ENCODE peak calls at places on chromosomes 12 and 14, in four cellular contexts. Q is left lung, H is sigmoid colon, W is GM23248. S is an unnamed sample.

GRCh38 chr14:42642787-42643186 is 1036.1 kb downstream of the LRFN5 start:
- DNase-seq in Q (no peak), H (no peak), W (no peak), S (no peak)

GRCh38 chr12:123354600-123354999 is 10.0 kb downstream of the SBNO1 start:
- DNase-seq in Q (no peak), H (no peak), W (no peak), S (no peak)

GRCh38 chr14:94173471-94173884 is 644 bp upstream of the PPP4R4 start:
- DNase-seq in Q (peak), H (no peak), W (no peak), S (no peak)

GRCh38 chr12:4289334-4289878 is 15.8 kb downstream of the CCND2 start:
- DNase-seq in Q (no peak), H (no peak), W (no peak), S (no peak)

GRCh38 chr14:59507063-59507751 is 22.9 kb downstream of the JKAMP start:
- DNase-seq in Q (no peak), H (no peak), W (peak), S (peak)

GRCh38 chr14:89953602-89954001 is 928 bp downstream of the EFCAB11 start:
- DNase-seq in Q (no peak), H (no peak), W (peak), S (no peak)

GRCh38 chr12:25130741-25131188 is 64.2 kb downstream of the DNAI7 start:
- DNase-seq in Q (no peak), H (no peak), W (peak), S (peak)

GRCh38 chr12:90167501-90167900 is 458.9 kb upstream of the ATP2B1 start:
- DNase-seq in Q (no peak), H (no peak), W (no peak), S (no peak)

GRCh38 chr12:55728185-55728931 is 451 bp downstream of the CD63 start:
- DNase-seq in Q (peak), H (peak), W (peak), S (peak)

GRCh38 chr14:99143793-99144192 is 128.2 kb downstream of the BCL11B start:
- DNase-seq in Q (no peak), H (peak), W (no peak), S (no peak)

GRCh38 chr14:100657780-100658513 is 68.7 kb upstream of the DLK1 start:
- DNase-seq in Q (no peak), H (no peak), W (no peak), S (no peak)

GRCh38 chr14:94079891-94080605 is 954 bp downstream of the DDX24 start:
- DNase-seq in Q (no peak), H (no peak), W (peak), S (no peak)

GRCh38 chr14:95774265-95775160 is 60.6 kb upstream of the TCL1A start:
- DNase-seq in Q (no peak), H (no peak), W (peak), S (peak)

GRCh38 chr12:39499296-39499695 is 56.4 kb upstream of the KIF21A start:
- DNase-seq in Q (no peak), H (no peak), W (no peak), S (peak)

GRCh38 chr12:76506149-76506548 is 53.4 kb downstream of the OSBPL8 start:
- DNase-seq in Q (no peak), H (no peak), W (no peak), S (no peak)

GRCh38 chr12:42140901-42141300 is 3.8 kb downstream of the GXYLT1 start:
- DNase-seq in Q (no peak), H (no peak), W (peak), S (peak)

GRCh38 chr12:47556631-47557030 is 149.2 kb downstream of the RPAP3 start:
- DNase-seq in Q (no peak), H (no peak), W (no peak), S (peak)

GRCh38 chr12:39072658-39073057 is 167.3 kb upstream of the CPNE8 start:
- DNase-seq in Q (no peak), H (no peak), W (no peak), S (no peak)

GRCh38 chr12:39764944-39765560 is 145.4 kb upstream of the ABCD2 start:
- DNase-seq in Q (no peak), H (no peak), W (peak), S (peak)

GRCh38 chr12:58262796-58263195 is 321.4 kb downstream of the ATP23 start:
- DNase-seq in Q (no peak), H (no peak), W (no peak), S (no peak)

GRCh38 chr14:93234798-93235197 is 27.7 kb downstream of the UBR7 start:
- DNase-seq in Q (no peak), H (no peak), W (peak), S (peak)

GRCh38 chr14:29339491-29339890 is 572.9 kb downstream of the FOXG1 start:
- DNase-seq in Q (no peak), H (no peak), W (peak), S (peak)

GRCh38 chr12:30707628-30708342 is 12.1 kb upstream of the IPO8 start:
- DNase-seq in Q (no peak), H (no peak), W (no peak), S (no peak)

GRCh38 chr12:15580431-15580830 is 208.8 kb downstream of the EPS8 start:
- DNase-seq in Q (no peak), H (no peak), W (no peak), S (no peak)

GRCh38 chr14:101861464-101861863 is 100.0 kb downstream of the PPP2R5C start:
- DNase-seq in Q (no peak), H (no peak), W (no peak), S (no peak)

GRCh38 chr14:75401356-75401755 is 26.5 kb upstream of the JDP2 start:
- DNase-seq in Q (no peak), H (peak), W (peak), S (peak)

GRCh38 chr14:93476305-93476704 is 45.6 kb downstream of the UNC79 start:
- DNase-seq in Q (no peak), H (no peak), W (no peak), S (no peak)

GRCh38 chr14:65101631-65102440 is 481 bp downstream of the MAX start:
- DNase-seq in Q (peak), H (no peak), W (peak), S (no peak)

GRCh38 chr12:92973614-92974013 is 44.5 kb upstream of the EEA1 start:
- DNase-seq in Q (no peak), H (no peak), W (peak), S (peak)

GRCh38 chr12:124655317-124656213 is 88.2 kb upstream of the NCOR2 start:
- DNase-seq in Q (peak), H (peak), W (peak), S (peak)

GRCh38 chr14:106694638-106695393 is 1168.4 kb downstream of the TMEM121 start:
- DNase-seq in Q (no peak), H (no peak), W (no peak), S (no peak)

GRCh38 chr14:50766338-50766886 is 64.5 kb downstream of the NIN start:
- DNase-seq in Q (no peak), H (no peak), W (peak), S (peak)

GRCh38 chr14:55117816-55118441 is 11.1 kb upstream of the LGALS3 start:
- DNase-seq in Q (no peak), H (peak), W (peak), S (peak)

GRCh38 chr14:60197629-60198318 is 32.6 kb upstream of the DHRS7 start:
- DNase-seq in Q (no peak), H (no peak), W (no peak), S (no peak)

GRCh38 chr12:70353780-70354640 is 12.1 kb upstream of the KCNMB4 start:
- DNase-seq in Q (no peak), H (no peak), W (no peak), S (no peak)

GRCh38 chr14:44847910-44848309 is 113.8 kb downstream of the KLHL28 start:
- DNase-seq in Q (no peak), H (no peak), W (peak), S (peak)

GRCh38 chr12:7091171-7091570 is 1.1 kb downstream of the C1R start:
- DNase-seq in Q (no peak), H (no peak), W (no peak), S (no peak)

GRCh38 chr12:112408621-112409020 is 784 bp downstream of the RPL6 start:
- DNase-seq in Q (no peak), H (no peak), W (peak), S (no peak)

GRCh38 chr14:72708708-72709475 is 185.0 kb downstream of the DPF3 start:
- DNase-seq in Q (no peak), H (no peak), W (peak), S (no peak)